ENCODE peak calls at places on chromosomes 6 and 20, in six cellular contexts. E, A, C, L, Z and G are unnamed samples.

GRCh38 chr20:22431419-22431818 is 153.0 kb downstream of the FOXA2 start:
- DNase-seq in E (no peak), A (no peak), C (no peak), L (no peak), Z (no peak), G (no peak)

GRCh38 chr6:156396068-156396771 is 381.0 kb upstream of the ARID1B start:
- DNase-seq in E (no peak), A (no peak), C (peak), L (no peak), Z (no peak), G (no peak)

GRCh38 chr6:6556162-6556737 is 32.3 kb upstream of the LY86 start:
- DNase-seq in E (no peak), A (no peak), C (no peak), L (no peak), Z (peak), G (no peak)

GRCh38 chr20:60820918-60821317 is 431.1 kb upstream of the CDH4 start:
- DNase-seq in E (no peak), A (no peak), C (peak), L (no peak), Z (no peak), G (no peak)

GRCh38 chr6:156980948-156981347 is 203.8 kb downstream of the ARID1B start:
- DNase-seq in E (no peak), A (no peak), C (no peak), L (no peak), Z (no peak), G (no peak)

GRCh38 chr6:166570929-166571699 is 15.4 kb downstream of the RAMACL start:
- DNase-seq in E (no peak), A (no peak), C (no peak), L (no peak), Z (no peak), G (no peak)

GRCh38 chr6:34535646-34536045 is 20.5 kb downstream of the SPDEF start:
- DNase-seq in E (no peak), A (no peak), C (no peak), L (no peak), Z (no peak), G (no peak)

GRCh38 chr20:63622732-63623131 is 4.2 kb downstream of the GMEB2 start:
- DNase-seq in E (no peak), A (no peak), C (no peak), L (no peak), Z (no peak), G (no peak)

GRCh38 chr6:105767541-105767940 is 318.6 kb upstream of the PRDM1 start:
- DNase-seq in E (no peak), A (no peak), C (no peak), L (no peak), Z (no peak), G (no peak)

GRCh38 chr20:8313073-8313472 is 181.0 kb downstream of the PLCB1 start:
- DNase-seq in E (no peak), A (no peak), C (no peak), L (no peak), Z (no peak), G (no peak)

GRCh38 chr20:14342910-14343309 is 5.5 kb upstream of the FLRT3 start:
- DNase-seq in E (no peak), A (no peak), C (no peak), L (no peak), Z (no peak), G (no peak)

GRCh38 chr20:50409495-50409894 is 100.7 kb upstream of the PTPN1 start:
- DNase-seq in E (no peak), A (no peak), C (no peak), L (no peak), Z (no peak), G (no peak)

GRCh38 chr6:116902634-116903033 is 25.6 kb downstream of the RFX6 start:
- DNase-seq in E (no peak), A (no peak), C (no peak), L (no peak), Z (no peak), G (no peak)

GRCh38 chr6:28880894-28881780 is 42.6 kb downstream of the TRIM27 start:
- DNase-seq in E (peak), A (peak), C (peak), L (peak), Z (peak), G (no peak)

GRCh38 chr20:50191065-50191565 is 485 bp downstream of the CEBPB start:
- DNase-seq in E (peak), A (peak), C (peak), L (no peak), Z (no peak), G (no peak)

GRCh38 chr6:143337201-143337949 is 113.1 kb downstream of the ADAT2 start:
- DNase-seq in E (peak), A (peak), C (peak), L (peak), Z (no peak), G (peak)

GRCh38 chr6:53461041-53461656 is 83.8 kb downstream of the GCLC start:
- DNase-seq in E (no peak), A (no peak), C (no peak), L (no peak), Z (no peak), G (no peak)

GRCh38 chr6:14068623-14069022 is 48.9 kb upstream of the CD83 start:
- DNase-seq in E (no peak), A (no peak), C (no peak), L (no peak), Z (no peak), G (no peak)

GRCh38 chr6:106085984-106086832 is at the start of gene PRDM1:
- DNase-seq in E (peak), A (peak), C (peak), L (peak), Z (no peak), G (peak)

GRCh38 chr6:89024456-89024855 is 56.1 kb upstream of the PNRC1 start:
- DNase-seq in E (no peak), A (no peak), C (no peak), L (no peak), Z (no peak), G (no peak)

GRCh38 chr20:6008254-6008653 is 45.6 kb downstream of the LRRN4 start:
- DNase-seq in E (peak), A (no peak), C (no peak), L (no peak), Z (peak), G (peak)

GRCh38 chr6:124995645-124996325 is 33.5 kb downstream of the RNF217 start:
- DNase-seq in E (no peak), A (no peak), C (no peak), L (no peak), Z (no peak), G (no peak)

GRCh38 chr6:4327841-4328240 is 192.5 kb upstream of the ECI2 start:
- DNase-seq in E (no peak), A (no peak), C (no peak), L (no peak), Z (no peak), G (no peak)

GRCh38 chr20:51667491-51667890 is 100.7 kb downstream of the ATP9A start:
- DNase-seq in E (no peak), A (no peak), C (no peak), L (no peak), Z (no peak), G (no peak)

GRCh38 chr20:20932156-20932555 is 174.0 kb downstream of the LINC00237 start:
- DNase-seq in E (no peak), A (no peak), C (no peak), L (no peak), Z (no peak), G (no peak)

GRCh38 chr20:47984437-47984836 is 199.2 kb upstream of the SULF2 start:
- DNase-seq in E (no peak), A (no peak), C (no peak), L (no peak), Z (no peak), G (no peak)

GRCh38 chr6:111985202-111985731 is 68.6 kb upstream of the CCN6 start:
- DNase-seq in E (peak), A (no peak), C (peak), L (peak), Z (peak), G (peak)

GRCh38 chr6:79421707-79422484 is 115.3 kb downstream of the LCA5 start:
- DNase-seq in E (peak), A (no peak), C (no peak), L (no peak), Z (peak), G (peak)

GRCh38 chr20:18663932-18664331 is 76.1 kb downstream of the DTD1 start:
- DNase-seq in E (peak), A (no peak), C (no peak), L (no peak), Z (no peak), G (no peak)

GRCh38 chr6:125742433-125743120 is 6.9 kb upstream of the HEY2 start:
- DNase-seq in E (no peak), A (no peak), C (no peak), L (no peak), Z (no peak), G (no peak)

GRCh38 chr6:112833546-112834215 is 486.6 kb downstream of the RFPL4B start:
- DNase-seq in E (no peak), A (no peak), C (no peak), L (no peak), Z (no peak), G (no peak)

GRCh38 chr6:104986625-104987024 is 29.7 kb downstream of the LIN28B start:
- DNase-seq in E (no peak), A (no peak), C (no peak), L (no peak), Z (no peak), G (no peak)

GRCh38 chr20:48583801-48584200 is 244.0 kb downstream of the PREX1 start:
- DNase-seq in E (no peak), A (no peak), C (no peak), L (no peak), Z (no peak), G (no peak)

GRCh38 chr6:25694366-25694765 is 42.4 kb downstream of the SCGN start:
- DNase-seq in E (no peak), A (no peak), C (no peak), L (no peak), Z (no peak), G (no peak)